ENCODE peak calls at places on chromosome 4, in eight cellular contexts. One of them, this sample, is unnamed.

GRCh38 chr4:116668190-116668589 is 417.2 kb downstream of the TRAM1L1 start:
- DNase-seq in coronary artery: no peak
- DNase-seq in left kidney: no peak
- DNase-seq in activated naive CD4-positive, alpha-beta T cell: no peak
- DNase-seq in stimulated activated CD4-positive, alpha-beta T cell treated with anti-CD3 and anti-CD28 coated beads, Interleukin-1b, Interleukin-23, amount 100 ng/mL, for 24 hours: no peak
- DNase-seq in LoVo: no peak
- DNase-seq in foreskin fibroblast: no peak
- DNase-seq in ovary: no peak
- DNase-seq in this sample: no peak

GRCh38 chr4:180636696-180637095 is 1606.5 kb upstream of the TENM3 start:
- DNase-seq in stimulated activated CD4-positive, alpha-beta T cell treated with anti-CD3 and anti-CD28 coated beads, Interleukin-1b, Interleukin-23, amount 100 ng/mL, for 24 hours: no peak
- DNase-seq in coronary artery: no peak
- DNase-seq in LoVo: no peak
- DNase-seq in ovary: no peak
- DNase-seq in activated naive CD4-positive, alpha-beta T cell: no peak
- DNase-seq in left kidney: no peak
- DNase-seq in foreskin fibroblast: no peak
- DNase-seq in this sample: no peak

GRCh38 chr4:48831532-48832015 is 686 bp downstream of the OCIAD1 start:
- DNase-seq in LoVo: peak
- DNase-seq in foreskin fibroblast: no peak
- DNase-seq in ovary: no peak
- DNase-seq in left kidney: peak
- DNase-seq in coronary artery: no peak
- DNase-seq in stimulated activated CD4-positive, alpha-beta T cell treated with anti-CD3 and anti-CD28 coated beads, Interleukin-1b, Interleukin-23, amount 100 ng/mL, for 24 hours: no peak
- DNase-seq in activated naive CD4-positive, alpha-beta T cell: no peak
- DNase-seq in this sample: no peak

GRCh38 chr4:174110180-174110579 is 173.3 kb downstream of the FBXO8 start:
- DNase-seq in LoVo: no peak
- DNase-seq in stimulated activated CD4-positive, alpha-beta T cell treated with anti-CD3 and anti-CD28 coated beads, Interleukin-1b, Interleukin-23, amount 100 ng/mL, for 24 hours: no peak
- DNase-seq in left kidney: peak
- DNase-seq in coronary artery: no peak
- DNase-seq in foreskin fibroblast: no peak
- DNase-seq in activated naive CD4-positive, alpha-beta T cell: no peak
- DNase-seq in ovary: no peak
- DNase-seq in this sample: no peak

GRCh38 chr4:56048621-56049427 is 100.1 kb downstream of the CEP135 start:
- DNase-seq in ovary: peak
- DNase-seq in activated naive CD4-positive, alpha-beta T cell: peak
- DNase-seq in foreskin fibroblast: peak
- DNase-seq in coronary artery: no peak
- DNase-seq in left kidney: peak
- DNase-seq in LoVo: peak
- DNase-seq in stimulated activated CD4-positive, alpha-beta T cell treated with anti-CD3 and anti-CD28 coated beads, Interleukin-1b, Interleukin-23, amount 100 ng/mL, for 24 hours: no peak
- DNase-seq in this sample: peak

GRCh38 chr4:157010630-157011029 is 39.0 kb upstream of the PDGFC start:
- DNase-seq in LoVo: no peak
- DNase-seq in foreskin fibroblast: no peak
- DNase-seq in left kidney: no peak
- DNase-seq in ovary: no peak
- DNase-seq in coronary artery: no peak
- DNase-seq in activated naive CD4-positive, alpha-beta T cell: no peak
- DNase-seq in stimulated activated CD4-positive, alpha-beta T cell treated with anti-CD3 and anti-CD28 coated beads, Interleukin-1b, Interleukin-23, amount 100 ng/mL, for 24 hours: no peak
- DNase-seq in this sample: no peak

GRCh38 chr4:472881-473574 is 25.9 kb downstream of the ZNF721 start:
- DNase-seq in activated naive CD4-positive, alpha-beta T cell: no peak
- DNase-seq in LoVo: no peak
- DNase-seq in stimulated activated CD4-positive, alpha-beta T cell treated with anti-CD3 and anti-CD28 coated beads, Interleukin-1b, Interleukin-23, amount 100 ng/mL, for 24 hours: peak
- DNase-seq in coronary artery: no peak
- DNase-seq in left kidney: no peak
- DNase-seq in foreskin fibroblast: peak
- DNase-seq in ovary: no peak
- DNase-seq in this sample: no peak

GRCh38 chr4:23337292-23337691 is 552.6 kb downstream of the PPARGC1A start:
- DNase-seq in coronary artery: no peak
- DNase-seq in stimulated activated CD4-positive, alpha-beta T cell treated with anti-CD3 and anti-CD28 coated beads, Interleukin-1b, Interleukin-23, amount 100 ng/mL, for 24 hours: no peak
- DNase-seq in LoVo: no peak
- DNase-seq in left kidney: peak
- DNase-seq in activated naive CD4-positive, alpha-beta T cell: no peak
- DNase-seq in ovary: no peak
- DNase-seq in foreskin fibroblast: no peak
- DNase-seq in this sample: no peak

GRCh38 chr4:181004056-181004455 is 1239.1 kb upstream of the TENM3 start:
- DNase-seq in ovary: no peak
- DNase-seq in activated naive CD4-positive, alpha-beta T cell: no peak
- DNase-seq in LoVo: no peak
- DNase-seq in coronary artery: no peak
- DNase-seq in stimulated activated CD4-positive, alpha-beta T cell treated with anti-CD3 and anti-CD28 coated beads, Interleukin-1b, Interleukin-23, amount 100 ng/mL, for 24 hours: no peak
- DNase-seq in foreskin fibroblast: peak
- DNase-seq in left kidney: no peak
- DNase-seq in this sample: no peak

GRCh38 chr4:52076731-52077130 is 25.6 kb downstream of the SPATA18 start:
- DNase-seq in stimulated activated CD4-positive, alpha-beta T cell treated with anti-CD3 and anti-CD28 coated beads, Interleukin-1b, Interleukin-23, amount 100 ng/mL, for 24 hours: no peak
- DNase-seq in activated naive CD4-positive, alpha-beta T cell: no peak
- DNase-seq in LoVo: no peak
- DNase-seq in ovary: peak
- DNase-seq in coronary artery: no peak
- DNase-seq in left kidney: peak
- DNase-seq in foreskin fibroblast: peak
- DNase-seq in this sample: no peak

GRCh38 chr4:157035471-157035870 is 40.5 kb upstream of the GLRB start:
- DNase-seq in LoVo: no peak
- DNase-seq in stimulated activated CD4-positive, alpha-beta T cell treated with anti-CD3 and anti-CD28 coated beads, Interleukin-1b, Interleukin-23, amount 100 ng/mL, for 24 hours: no peak
- DNase-seq in ovary: no peak
- DNase-seq in foreskin fibroblast: no peak
- DNase-seq in left kidney: no peak
- DNase-seq in activated naive CD4-positive, alpha-beta T cell: no peak
- DNase-seq in coronary artery: no peak
- DNase-seq in this sample: no peak

GRCh38 chr4:113844369-113844768 is 82.8 kb upstream of the CAMK2D start:
- DNase-seq in LoVo: no peak
- DNase-seq in ovary: no peak
- DNase-seq in activated naive CD4-positive, alpha-beta T cell: no peak
- DNase-seq in stimulated activated CD4-positive, alpha-beta T cell treated with anti-CD3 and anti-CD28 coated beads, Interleukin-1b, Interleukin-23, amount 100 ng/mL, for 24 hours: no peak
- DNase-seq in coronary artery: no peak
- DNase-seq in foreskin fibroblast: no peak
- DNase-seq in left kidney: no peak
- DNase-seq in this sample: no peak

GRCh38 chr4:30866907-30867306 is 146.7 kb downstream of the PCDH7 start:
- DNase-seq in stimulated activated CD4-positive, alpha-beta T cell treated with anti-CD3 and anti-CD28 coated beads, Interleukin-1b, Interleukin-23, amount 100 ng/mL, for 24 hours: no peak
- DNase-seq in LoVo: no peak
- DNase-seq in left kidney: no peak
- DNase-seq in ovary: no peak
- DNase-seq in coronary artery: no peak
- DNase-seq in activated naive CD4-positive, alpha-beta T cell: no peak
- DNase-seq in foreskin fibroblast: no peak
- DNase-seq in this sample: no peak

GRCh38 chr4:93529692-93530091 is 298.9 kb upstream of the ATOH1 start:
- DNase-seq in left kidney: no peak
- DNase-seq in activated naive CD4-positive, alpha-beta T cell: no peak
- DNase-seq in coronary artery: no peak
- DNase-seq in LoVo: no peak
- DNase-seq in ovary: no peak
- DNase-seq in foreskin fibroblast: no peak
- DNase-seq in stimulated activated CD4-positive, alpha-beta T cell treated with anti-CD3 and anti-CD28 coated beads, Interleukin-1b, Interleukin-23, amount 100 ng/mL, for 24 hours: no peak
- DNase-seq in this sample: no peak

GRCh38 chr4:99705891-99706290 is 48.3 kb upstream of the C4orf54 start:
- DNase-seq in foreskin fibroblast: no peak
- DNase-seq in left kidney: no peak
- DNase-seq in LoVo: no peak
- DNase-seq in ovary: no peak
- DNase-seq in stimulated activated CD4-positive, alpha-beta T cell treated with anti-CD3 and anti-CD28 coated beads, Interleukin-1b, Interleukin-23, amount 100 ng/mL, for 24 hours: no peak
- DNase-seq in coronary artery: no peak
- DNase-seq in activated naive CD4-positive, alpha-beta T cell: no peak
- DNase-seq in this sample: no peak

This sample was measured in hippocampal formation.